ENCODE peak calls at places on chromosomes 13 and 19, in nine cellular contexts. W is ovary, O is IMR-90, Y is tibial nerve, F is A549, D is K562, U is breast epithelium, A is HCT116, L is sigmoid colon. Z is an unnamed sample.

GRCh38 chr19:32176591-32176990 is 168.8 kb upstream of the ZNF507 start:
- DNase-seq in O (no peak), W (no peak), A (no peak), D (no peak), F (no peak), U (no peak), L (no peak), Y (no peak), Z (no peak)

GRCh38 chr19:55440411-55441105 is 2.5 kb downstream of the SHISA7 start:
- DNase-seq in L (no peak), W (no peak), U (no peak), Y (no peak), F (no peak), D (peak), A (no peak), O (no peak), Z (no peak)

GRCh38 chr19:29663861-29664752 is 1.2 kb upstream of the PLEKHF1 start:
- DNase-seq in A (no peak), D (peak), Y (no peak), W (no peak), L (peak), F (no peak), U (peak), O (peak), Z (no peak)

GRCh38 chr13:29698106-29698505 is 102.6 kb upstream of the SLC7A1 start:
- DNase-seq in F (no peak), W (no peak), A (no peak), D (no peak), O (no peak), U (no peak), Y (no peak), L (no peak), Z (no peak)

GRCh38 chr19:55549500-55550320 is 4.4 kb upstream of the SBK3 start:
- DNase-seq in A (peak), O (peak), L (no peak), W (no peak), F (peak), D (no peak), Y (no peak), U (no peak), Z (no peak)

GRCh38 chr13:32956595-32956933 is 59.7 kb upstream of the KL start:
- DNase-seq in O (no peak), L (no peak), U (no peak), F (no peak), Y (no peak), A (no peak), W (no peak), D (no peak), Z (no peak)

GRCh38 chr19:49799798-49800376 is 13.2 kb downstream of the FUZ start:
- DNase-seq in O (no peak), D (no peak), F (no peak), W (peak), U (no peak), Y (no peak), L (no peak), A (no peak), Z (no peak)

GRCh38 chr19:3608750-3609322 is 2.2 kb upstream of the TBXA2R start:
- DNase-seq in F (no peak), Y (no peak), D (peak), W (peak), O (no peak), U (no peak), L (no peak), A (no peak), Z (no peak)

GRCh38 chr13:32164622-32165268 is 133.2 kb downstream of the FRY start:
- DNase-seq in D (peak), U (no peak), L (no peak), Y (no peak), A (peak), F (peak), O (peak), W (no peak), Z (peak)

GRCh38 chr19:54448037-54448773 is 794 bp upstream of the LENG8 start:
- DNase-seq in A (no peak), Y (peak), D (peak), L (peak), W (peak), U (no peak), F (peak), O (peak), Z (peak)

GRCh38 chr19:55526216-55527196 is 10.4 kb downstream of the SBK2 start:
- DNase-seq in Y (no peak), O (peak), L (no peak), U (peak), F (peak), D (no peak), A (no peak), W (peak), Z (peak)

GRCh38 chr13:30696278-30697176 is 38.8 kb upstream of the ALOX5AP start:
- DNase-seq in O (peak), W (no peak), U (no peak), L (no peak), Y (no peak), A (no peak), F (no peak), D (no peak), Z (no peak)

GRCh38 chr19:40592170-40592569 is 9.0 kb upstream of the LTBP4 start:
- DNase-seq in L (no peak), F (peak), U (no peak), A (no peak), O (peak), D (peak), Y (no peak), W (no peak), Z (no peak)

GRCh38 chr13:84896128-84896527 is 903.1 kb downstream of the SLITRK6 start:
- DNase-seq in W (peak), F (no peak), U (no peak), A (peak), Y (no peak), D (peak), O (peak), L (no peak), Z (peak)

GRCh38 chr13:101258071-101258470 is 158.2 kb downstream of the NALCN start:
- DNase-seq in F (peak), L (no peak), U (no peak), D (peak), Y (no peak), A (peak), W (no peak), O (peak), Z (no peak)

GRCh38 chr19:41531438-41532311 is 44.3 kb upstream of the CEACAM21 start:
- DNase-seq in U (peak), W (no peak), O (peak), F (peak), Y (peak), L (peak), A (no peak), D (peak), Z (peak)

GRCh38 chr19:1855040-1855827 is 7.0 kb upstream of the REXO1 start:
- DNase-seq in W (peak), O (peak), A (peak), U (peak), F (peak), L (peak), Y (peak), D (peak), Z (peak)
- TF ChIP-seq POLR2A in W (no peak), O (peak), A (no peak), U (no peak), F (no peak), L (no peak), Y (peak), D (peak), Z (no peak)

GRCh38 chr13:98298599-98298998 is 121.5 kb upstream of the RNF113B start:
- DNase-seq in U (no peak), O (no peak), F (no peak), L (no peak), W (no peak), D (no peak), Y (no peak), A (no peak), Z (no peak)

GRCh38 chr13:98299954-98300350 is 122.9 kb upstream of the RNF113B start:
- DNase-seq in D (no peak), U (no peak), O (no peak), W (no peak), L (no peak), F (no peak), A (no peak), Y (no peak), Z (no peak)

GRCh38 chr13:98301721-98302120 is 124.7 kb upstream of the RNF113B start:
- DNase-seq in L (no peak), A (no peak), O (peak), D (no peak), U (no peak), F (no peak), W (no peak), Y (no peak), Z (no peak)

GRCh38 chr13:98299243-98299953 is 122.3 kb upstream of the RNF113B start:
- DNase-seq in Y (no peak), L (no peak), O (peak), W (no peak), A (no peak), D (no peak), U (no peak), F (no peak), Z (no peak)

GRCh38 chr13:98300956-98301641 is 124.0 kb upstream of the RNF113B start:
- DNase-seq in L (no peak), O (peak), A (no peak), D (no peak), F (no peak), Y (no peak), W (no peak), U (no peak), Z (peak)
- H3K4me3 ChIP-seq in L (peak), O (peak), A (no peak), D (no peak), F (no peak), Y (no peak), W (no peak), U (peak), Z (no peak)

DNA sequence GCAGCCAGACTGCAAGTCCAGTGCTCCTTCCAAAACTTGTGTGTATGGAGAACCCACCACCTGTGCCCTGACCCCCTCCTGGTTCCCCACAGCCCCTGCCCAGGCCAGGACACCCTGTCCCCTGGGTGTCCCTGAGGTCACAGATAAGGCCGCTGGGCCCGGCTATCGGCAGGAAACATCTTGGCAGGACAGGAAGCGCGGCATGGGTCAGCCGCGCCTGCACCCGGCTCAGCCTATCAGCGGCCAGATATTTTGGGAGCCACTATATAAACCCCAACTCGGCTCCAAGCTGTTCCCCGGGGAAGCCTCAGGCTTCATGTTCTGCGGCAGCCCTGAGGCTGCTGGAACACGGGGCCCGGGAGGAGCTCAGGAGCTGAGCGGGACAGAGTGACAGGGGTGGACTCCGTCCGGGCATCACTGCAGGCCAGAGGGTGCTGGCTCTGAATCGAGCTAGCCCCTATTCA is 60.8 kb downstream of the AP1M1 start:
- DNase-seq in D (peak), U (no peak), F (no peak), L (peak), A (no peak), O (no peak), W (no peak), Y (peak), Z (peak)
- H3K27ac ChIP-seq in D (peak), U (peak), F (no peak), L (peak), A (no peak), O (no peak), W (no peak), Y (peak), Z (peak)

GRCh38 chr19:1783354-1783753 is 28.7 kb downstream of the ATP8B3 start:
- DNase-seq in W (no peak), O (no peak), Y (no peak), A (no peak), L (no peak), U (no peak), D (peak), F (no peak), Z (no peak)
- TF ChIP-seq POLR2A in W (no peak), O (no peak), Y (no peak), A (no peak), L (no peak), U (no peak), D (no peak), F (no peak), Z (no peak)

GRCh38 chr19:34430738-34431625 is 2.8 kb downstream of the UBA2 start:
- DNase-seq in U (no peak), Y (no peak), O (peak), L (no peak), D (peak), F (peak), A (peak), W (no peak), Z (no peak)
- H3K4me3 ChIP-seq in U (peak), Y (no peak), O (peak), L (no peak), D (peak), F (no peak), A (no peak), W (no peak), Z (no peak)

GRCh38 chr13:39148513-39148961 is 110.3 kb downstream of the NHLRC3 start:
- DNase-seq in O (no peak), F (no peak), A (no peak), L (no peak), U (no peak), W (no peak), D (no peak), Y (no peak), Z (no peak)
- H3K27ac ChIP-seq in O (no peak), F (no peak), A (no peak), L (no peak), U (no peak), W (no peak), D (no peak), Y (no peak), Z (no peak)